ENCODE peak calls at places on chromosomes 11 and 22, in seven cellular contexts. Q, R, L, U, P, B and I are unnamed samples.

GRCh38 chr11:130096042-130096441 is 26.3 kb downstream of the APLP2 start:
- DNase-seq in P (no peak), B (no peak), U (no peak), R (no peak), Q (no peak), L (no peak), I (no peak)

GRCh38 chr11:99281331-99281730 is 260.6 kb downstream of the CNTN5 start:
- DNase-seq in P (no peak), Q (no peak), U (no peak), L (no peak), B (no peak), R (no peak), I (no peak)

GRCh38 chr11:12832828-12833227 is 158.6 kb downstream of the TEAD1 start:
- DNase-seq in B (no peak), R (no peak), U (no peak), Q (no peak), P (no peak), L (no peak), I (no peak)

GRCh38 chr11:876550-876949 is 33.9 kb downstream of the TSPAN4 start:
- DNase-seq in Q (no peak), L (no peak), U (no peak), B (no peak), R (no peak), P (peak; percentile 50), I (no peak)

GRCh38 chr11:36564376-36565032 is 3.3 kb upstream of the RAG1 start:
- DNase-seq in B (peak; percentile 42), R (no peak), P (peak; percentile 38), L (no peak), Q (peak; percentile 46), U (peak; percentile 51), I (peak; percentile 63)

GRCh38 chr11:83766932-83767331 is 480.8 kb upstream of the CCDC90B start:
- DNase-seq in P (no peak), Q (no peak), L (no peak), B (no peak), U (no peak), R (no peak), I (no peak)

GRCh38 chr22:39315389-39315788 is 4.0 kb downstream of the RPL3 start:
- DNase-seq in L (no peak), Q (no peak), B (no peak), P (peak; percentile 32), U (no peak), R (no peak), I (no peak)

GRCh38 chr22:23675502-23676415 is 15.1 kb upstream of the RGL4 start:
- DNase-seq in Q (no peak), R (no peak), U (no peak), L (no peak), B (no peak), P (no peak), I (peak; percentile 55)

GRCh38 chr11:3137486-3138177 is 27.5 kb downstream of the OSBPL5 start:
- DNase-seq in P (peak; percentile 13), U (no peak), L (no peak), Q (no peak), B (no peak), R (no peak), I (no peak)

GRCh38 chr22:50522806-50523438 is 2.5 kb downstream of the SCO2 start:
- DNase-seq in R (no peak), B (no peak), U (no peak), L (no peak), Q (no peak), P (peak; percentile 26), I (no peak)

GRCh38 chr22:39522567-39523300 is 2.4 kb downstream of the ATF4 start:
- DNase-seq in B (no peak), U (no peak), P (no peak), L (no peak), Q (peak; percentile 67), R (no peak), I (peak; percentile 65)

GRCh38 chr11:125871391-125872137 is 15.9 kb upstream of the HYLS1 start:
- DNase-seq in Q (peak; percentile 22), P (peak; percentile 35), L (no peak), R (no peak), B (peak; percentile 65), U (no peak), I (peak; percentile 11)

GRCh38 chr11:47489395-47489755 is 40.4 kb upstream of the RAPSN start:
- DNase-seq in R (no peak), U (no peak), B (no peak), P (no peak), Q (peak; percentile 42), L (no peak), I (no peak)

GRCh38 chr22:26889794-26890193 is 232.4 kb downstream of the MIAT start:
- DNase-seq in B (no peak), U (no peak), L (no peak), P (no peak), R (no peak), Q (no peak), I (no peak)

GRCh38 chr11:2445948-2446551 is 1.2 kb downstream of the KCNQ1 start:
- DNase-seq in P (no peak), B (no peak), Q (no peak), U (no peak), L (no peak), R (no peak), I (no peak)

GRCh38 chr22:36797988-36798670 is 18.7 kb downstream of the PVALB start:
- DNase-seq in L (no peak), U (no peak), B (peak; percentile 53), P (no peak), R (no peak), Q (no peak), I (peak; percentile 32)

GRCh38 chr11:26245046-26245445 is 86.9 kb upstream of the ANO3 start:
- DNase-seq in U (no peak), R (no peak), B (no peak), Q (peak; percentile 12), L (no peak), P (no peak), I (no peak)

GRCh38 chr11:29913352-29913751 is 103.5 kb downstream of the KCNA4 start:
- DNase-seq in R (no peak), Q (no peak), U (no peak), L (no peak), B (no peak), P (no peak), I (no peak)

GRCh38 chr11:73528420-73528819 is 69.5 kb downstream of the FAM168A start:
- DNase-seq in R (no peak), P (no peak), L (no peak), B (no peak), Q (no peak), U (no peak), I (no peak)

GRCh38 chr11:123052884-123053721 is 8.8 kb downstream of the HSPA8 start:
- DNase-seq in B (no peak), Q (no peak), R (no peak), U (no peak), P (no peak), L (no peak), I (no peak)

GRCh38 chr22:29244785-29245625 is 22.8 kb downstream of the RHBDD3 start:
- DNase-seq in Q (no peak), P (no peak), R (no peak), L (no peak), U (no peak), B (no peak), I (no peak)

GRCh38 chr11:10777806-10778205 is 26.8 kb downstream of the CTR9 start:
- DNase-seq in P (no peak), L (no peak), U (no peak), R (no peak), Q (peak; percentile 21), B (no peak), I (no peak)

GRCh38 chr22:46770726-46771125 is 8.3 kb downstream of the TBC1D22A start:
- DNase-seq in U (no peak), R (no peak), B (no peak), Q (no peak), L (no peak), P (no peak), I (peak; percentile 68)

GRCh38 chr11:69494851-69495250 is 13.4 kb downstream of the LINC01488 start:
- DNase-seq in R (no peak), Q (no peak), L (no peak), P (peak; percentile 9), B (no peak), U (no peak), I (no peak)